ENCODE peak calls at places on chromosomes 11 and 22, in ten cellular contexts. One of them, this sample, is unnamed.

GRCh38 chr11:45176996-45177395 is 30.6 kb downstream of the PRDM11 start:
- DNase-seq in progenitor cell of endocrine pancreas: no peak
- DNase-seq in AG10803: no peak
- DNase-seq in fibroblast of pulmonary artery: no peak
- DNase-seq in H9: no peak
- DNase-seq in GM23338: no peak
- DNase-seq in WTC11: no peak
- DNase-seq in vagina: no peak
- DNase-seq in heart right ventricle: no peak
- DNase-seq in fibroblast of mammary gland: no peak
- DNase-seq in this sample: no peak

GRCh38 chr11:118820412-118821357 is 29.7 kb upstream of the DDX6 start:
- DNase-seq in vagina: no peak
- DNase-seq in AG10803: peak; percentile 0
- DNase-seq in H9: peak; percentile 44
- DNase-seq in WTC11: peak; percentile 27
- DNase-seq in heart right ventricle: peak; percentile 77
- DNase-seq in GM23338: peak; percentile 46
- DNase-seq in progenitor cell of endocrine pancreas: no peak
- DNase-seq in fibroblast of pulmonary artery: no peak
- DNase-seq in fibroblast of mammary gland: peak; percentile 19
- DNase-seq in this sample: peak; percentile 3

GRCh38 chr11:68120212-68121066 is 749 bp downstream of the CHKA start:
- DNase-seq in progenitor cell of endocrine pancreas: peak; percentile 47
- DNase-seq in GM23338: peak; percentile 59
- DNase-seq in AG10803: peak; percentile 31
- DNase-seq in vagina: no peak
- DNase-seq in H9: peak; percentile 59
- DNase-seq in heart right ventricle: peak; percentile 42
- DNase-seq in WTC11: peak; percentile 65
- DNase-seq in fibroblast of pulmonary artery: peak; percentile 52
- DNase-seq in fibroblast of mammary gland: peak; percentile 31
- DNase-seq in this sample: peak; percentile 74

GRCh38 chr22:49295851-49296560 is 531.7 kb downstream of the BRD1 start:
- DNase-seq in fibroblast of pulmonary artery: no peak
- DNase-seq in WTC11: no peak
- DNase-seq in GM23338: no peak
- DNase-seq in AG10803: no peak
- DNase-seq in progenitor cell of endocrine pancreas: peak; percentile 7
- DNase-seq in heart right ventricle: no peak
- DNase-seq in vagina: peak; percentile 91
- DNase-seq in fibroblast of mammary gland: no peak
- DNase-seq in H9: peak; percentile 17
- DNase-seq in this sample: no peak

GRCh38 chr11:135033545-135033944 is 621.5 kb upstream of the B3GAT1 start:
- DNase-seq in GM23338: peak; percentile 86
- DNase-seq in WTC11: peak; percentile 63
- DNase-seq in fibroblast of pulmonary artery: no peak
- DNase-seq in heart right ventricle: peak; percentile 10
- DNase-seq in fibroblast of mammary gland: no peak
- DNase-seq in vagina: peak; percentile 52
- DNase-seq in H9: peak; percentile 79
- DNase-seq in AG10803: no peak
- DNase-seq in progenitor cell of endocrine pancreas: no peak
- DNase-seq in this sample: peak; percentile 50

GRCh38 chr11:11263238-11264030 is 89.6 kb downstream of the CSNK2A3 start:
- DNase-seq in fibroblast of mammary gland: peak; percentile 26
- DNase-seq in vagina: no peak
- DNase-seq in progenitor cell of endocrine pancreas: no peak
- DNase-seq in WTC11: no peak
- DNase-seq in AG10803: no peak
- DNase-seq in fibroblast of pulmonary artery: no peak
- DNase-seq in H9: no peak
- DNase-seq in GM23338: peak; percentile 28
- DNase-seq in heart right ventricle: no peak
- DNase-seq in this sample: peak; percentile 61

GRCh38 chr11:24196733-24197132 is 300.1 kb upstream of the LUZP2 start:
- DNase-seq in WTC11: no peak
- DNase-seq in GM23338: no peak
- DNase-seq in vagina: no peak
- DNase-seq in progenitor cell of endocrine pancreas: no peak
- DNase-seq in fibroblast of pulmonary artery: no peak
- DNase-seq in fibroblast of mammary gland: no peak
- DNase-seq in AG10803: no peak
- DNase-seq in H9: no peak
- DNase-seq in heart right ventricle: no peak
- DNase-seq in this sample: no peak

GRCh38 chr11:29063630-29064361 is 953.0 kb downstream of the KCNA4 start:
- DNase-seq in vagina: no peak
- DNase-seq in heart right ventricle: no peak
- DNase-seq in H9: no peak
- DNase-seq in fibroblast of mammary gland: no peak
- DNase-seq in WTC11: no peak
- DNase-seq in GM23338: no peak
- DNase-seq in progenitor cell of endocrine pancreas: no peak
- DNase-seq in fibroblast of pulmonary artery: peak; percentile 0
- DNase-seq in AG10803: no peak
- DNase-seq in this sample: no peak

GRCh38 chr11:109933126-109933525 is 160.1 kb upstream of the ZC3H12C start:
- DNase-seq in fibroblast of mammary gland: no peak
- DNase-seq in heart right ventricle: no peak
- DNase-seq in vagina: no peak
- DNase-seq in WTC11: no peak
- DNase-seq in fibroblast of pulmonary artery: peak; percentile 59
- DNase-seq in H9: no peak
- DNase-seq in GM23338: no peak
- DNase-seq in progenitor cell of endocrine pancreas: no peak
- DNase-seq in AG10803: no peak
- DNase-seq in this sample: no peak

GRCh38 chr11:109939176-109939810 is 153.9 kb upstream of the ZC3H12C start:
- DNase-seq in fibroblast of mammary gland: peak; percentile 85
- DNase-seq in WTC11: no peak
- DNase-seq in fibroblast of pulmonary artery: peak; percentile 90
- DNase-seq in AG10803: peak; percentile 87
- DNase-seq in GM23338: peak; percentile 80
- DNase-seq in heart right ventricle: peak; percentile 40
- DNase-seq in vagina: no peak
- DNase-seq in progenitor cell of endocrine pancreas: no peak
- DNase-seq in H9: no peak
- DNase-seq in this sample: peak; percentile 12

GRCh38 chr11:109929308-109929707 is 163.9 kb upstream of the ZC3H12C start:
- DNase-seq in vagina: no peak
- DNase-seq in WTC11: no peak
- DNase-seq in fibroblast of mammary gland: no peak
- DNase-seq in heart right ventricle: no peak
- DNase-seq in H9: no peak
- DNase-seq in fibroblast of pulmonary artery: no peak
- DNase-seq in progenitor cell of endocrine pancreas: no peak
- DNase-seq in GM23338: no peak
- DNase-seq in AG10803: no peak
- DNase-seq in this sample: no peak

GRCh38 chr11:109937968-109938367 is 155.2 kb upstream of the ZC3H12C start:
- DNase-seq in fibroblast of mammary gland: no peak
- DNase-seq in H9: no peak
- DNase-seq in AG10803: no peak
- DNase-seq in heart right ventricle: no peak
- DNase-seq in progenitor cell of endocrine pancreas: no peak
- DNase-seq in fibroblast of pulmonary artery: no peak
- DNase-seq in WTC11: no peak
- DNase-seq in vagina: no peak
- DNase-seq in GM23338: no peak
- DNase-seq in this sample: no peak

DNA sequence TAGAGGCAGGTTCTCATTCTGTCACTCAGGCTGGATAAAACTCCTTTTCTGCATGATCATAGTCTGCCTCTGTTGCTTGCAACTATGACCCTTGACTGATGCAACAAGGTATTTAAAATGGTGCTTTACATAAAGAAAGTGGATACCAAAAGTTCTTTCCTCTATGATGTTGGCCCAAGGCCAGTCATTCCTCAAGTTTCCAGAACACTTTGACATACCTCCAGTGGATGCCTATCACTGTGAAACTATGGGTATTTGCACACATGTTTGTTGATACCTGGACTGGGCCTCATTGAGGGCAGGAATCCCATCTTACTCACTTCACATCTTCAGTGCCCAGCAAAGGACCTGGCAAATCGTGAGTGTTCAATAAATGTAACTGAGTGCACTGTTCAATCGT is 159.0 kb upstream of the ZC3H12C start:
- DNase-seq in H9: no peak
- DNase-seq in vagina: no peak
- DNase-seq in fibroblast of mammary gland: no peak
- DNase-seq in AG10803: no peak
- DNase-seq in fibroblast of pulmonary artery: no peak
- DNase-seq in heart right ventricle: no peak
- DNase-seq in GM23338: no peak
- DNase-seq in WTC11: no peak
- DNase-seq in progenitor cell of endocrine pancreas: no peak
- DNase-seq in this sample: no peak
- TF ChIP-seq CTCF in H9: no peak
- TF ChIP-seq CTCF in vagina: no peak
- TF ChIP-seq CTCF in fibroblast of mammary gland: no peak
- TF ChIP-seq CTCF in AG10803: no peak
- TF ChIP-seq CTCF in fibroblast of pulmonary artery: no peak
- TF ChIP-seq CTCF in heart right ventricle: no peak
- TF ChIP-seq CTCF in GM23338: no peak
- TF ChIP-seq CTCF in WTC11: no peak
- TF ChIP-seq CTCF in progenitor cell of endocrine pancreas: no peak
- TF ChIP-seq CTCF in this sample: no peak

GRCh38 chr22:19494676-19495173 is 15.0 kb downstream of the CDC45 start:
- DNase-seq in progenitor cell of endocrine pancreas: no peak
- DNase-seq in H9: no peak
- DNase-seq in vagina: no peak
- DNase-seq in fibroblast of pulmonary artery: no peak
- DNase-seq in GM23338: no peak
- DNase-seq in AG10803: no peak
- DNase-seq in WTC11: no peak
- DNase-seq in fibroblast of mammary gland: no peak
- DNase-seq in heart right ventricle: no peak
- DNase-seq in this sample: no peak

GRCh38 chr22:19494001-19494560 is 14.4 kb downstream of the CDC45 start:
- DNase-seq in heart right ventricle: no peak
- DNase-seq in AG10803: no peak
- DNase-seq in fibroblast of mammary gland: no peak
- DNase-seq in vagina: no peak
- DNase-seq in WTC11: no peak
- DNase-seq in H9: no peak
- DNase-seq in fibroblast of pulmonary artery: no peak
- DNase-seq in progenitor cell of endocrine pancreas: no peak
- DNase-seq in GM23338: no peak
- DNase-seq in this sample: no peak

GRCh38 chr22:19496324-19496630 is 16.6 kb downstream of the CDC45 start:
- DNase-seq in AG10803: no peak
- DNase-seq in fibroblast of pulmonary artery: no peak
- DNase-seq in WTC11: no peak
- DNase-seq in fibroblast of mammary gland: no peak
- DNase-seq in H9: no peak
- DNase-seq in progenitor cell of endocrine pancreas: no peak
- DNase-seq in GM23338: no peak
- DNase-seq in heart right ventricle: no peak
- DNase-seq in vagina: no peak
- DNase-seq in this sample: no peak

GRCh38 chr22:19497245-19497644 is 17.5 kb downstream of the CDC45 start:
- DNase-seq in vagina: no peak
- DNase-seq in fibroblast of mammary gland: peak; percentile 90
- DNase-seq in progenitor cell of endocrine pancreas: no peak
- DNase-seq in H9: no peak
- DNase-seq in GM23338: no peak
- DNase-seq in fibroblast of pulmonary artery: peak; percentile 94
- DNase-seq in heart right ventricle: no peak
- DNase-seq in AG10803: peak; percentile 54
- DNase-seq in WTC11: no peak
- DNase-seq in this sample: no peak

GRCh38 chr22:19495562-19496323 is 16.0 kb downstream of the CDC45 start:
- DNase-seq in AG10803: peak; percentile 39
- DNase-seq in GM23338: peak; percentile 48
- DNase-seq in H9: no peak
- DNase-seq in fibroblast of mammary gland: peak; percentile 45
- DNase-seq in vagina: no peak
- DNase-seq in progenitor cell of endocrine pancreas: no peak
- DNase-seq in fibroblast of pulmonary artery: peak; percentile 53
- DNase-seq in WTC11: no peak
- DNase-seq in heart right ventricle: no peak
- DNase-seq in this sample: no peak
- TF ChIP-seq CTCF in AG10803: peak; percentile 33
- TF ChIP-seq CTCF in GM23338: peak; percentile 34
- TF ChIP-seq CTCF in H9: peak; percentile 40
- TF ChIP-seq CTCF in fibroblast of mammary gland: peak; percentile 20
- TF ChIP-seq CTCF in vagina: no peak
- TF ChIP-seq CTCF in progenitor cell of endocrine pancreas: peak; percentile 15
- TF ChIP-seq CTCF in fibroblast of pulmonary artery: peak; percentile 19
- TF ChIP-seq CTCF in WTC11: no peak
- TF ChIP-seq CTCF in heart right ventricle: peak; percentile 57
- TF ChIP-seq CTCF in this sample: no peak

GRCh38 chr11:120169981-120170698 is 32.2 kb upstream of the TRIM29 start:
- DNase-seq in fibroblast of pulmonary artery: no peak
- DNase-seq in H9: no peak
- DNase-seq in progenitor cell of endocrine pancreas: no peak
- DNase-seq in WTC11: no peak
- DNase-seq in GM23338: no peak
- DNase-seq in heart right ventricle: no peak
- DNase-seq in AG10803: no peak
- DNase-seq in vagina: peak; percentile 93
- DNase-seq in fibroblast of mammary gland: no peak
- DNase-seq in this sample: no peak

GRCh38 chr11:120168108-120168959 is 30.4 kb upstream of the TRIM29 start:
- DNase-seq in H9: no peak
- DNase-seq in AG10803: no peak
- DNase-seq in vagina: peak; percentile 91
- DNase-seq in heart right ventricle: no peak
- DNase-seq in WTC11: no peak
- DNase-seq in GM23338: no peak
- DNase-seq in progenitor cell of endocrine pancreas: no peak
- DNase-seq in fibroblast of mammary gland: peak; percentile 36
- DNase-seq in fibroblast of pulmonary artery: no peak
- DNase-seq in this sample: no peak

GRCh38 chr11:120170741-120171261 is 32.9 kb upstream of the TRIM29 start:
- DNase-seq in AG10803: no peak
- DNase-seq in heart right ventricle: no peak
- DNase-seq in vagina: peak; percentile 89
- DNase-seq in GM23338: no peak
- DNase-seq in fibroblast of mammary gland: no peak
- DNase-seq in WTC11: no peak
- DNase-seq in H9: no peak
- DNase-seq in fibroblast of pulmonary artery: no peak
- DNase-seq in progenitor cell of endocrine pancreas: no peak
- DNase-seq in this sample: no peak

GRCh38 chr11:120167659-120168058 is 29.7 kb upstream of the TRIM29 start:
- DNase-seq in H9: no peak
- DNase-seq in GM23338: no peak
- DNase-seq in AG10803: no peak
- DNase-seq in WTC11: no peak
- DNase-seq in fibroblast of pulmonary artery: no peak
- DNase-seq in progenitor cell of endocrine pancreas: no peak
- DNase-seq in fibroblast of mammary gland: no peak
- DNase-seq in vagina: peak; percentile 87
- DNase-seq in heart right ventricle: no peak
- DNase-seq in this sample: no peak

DNA sequence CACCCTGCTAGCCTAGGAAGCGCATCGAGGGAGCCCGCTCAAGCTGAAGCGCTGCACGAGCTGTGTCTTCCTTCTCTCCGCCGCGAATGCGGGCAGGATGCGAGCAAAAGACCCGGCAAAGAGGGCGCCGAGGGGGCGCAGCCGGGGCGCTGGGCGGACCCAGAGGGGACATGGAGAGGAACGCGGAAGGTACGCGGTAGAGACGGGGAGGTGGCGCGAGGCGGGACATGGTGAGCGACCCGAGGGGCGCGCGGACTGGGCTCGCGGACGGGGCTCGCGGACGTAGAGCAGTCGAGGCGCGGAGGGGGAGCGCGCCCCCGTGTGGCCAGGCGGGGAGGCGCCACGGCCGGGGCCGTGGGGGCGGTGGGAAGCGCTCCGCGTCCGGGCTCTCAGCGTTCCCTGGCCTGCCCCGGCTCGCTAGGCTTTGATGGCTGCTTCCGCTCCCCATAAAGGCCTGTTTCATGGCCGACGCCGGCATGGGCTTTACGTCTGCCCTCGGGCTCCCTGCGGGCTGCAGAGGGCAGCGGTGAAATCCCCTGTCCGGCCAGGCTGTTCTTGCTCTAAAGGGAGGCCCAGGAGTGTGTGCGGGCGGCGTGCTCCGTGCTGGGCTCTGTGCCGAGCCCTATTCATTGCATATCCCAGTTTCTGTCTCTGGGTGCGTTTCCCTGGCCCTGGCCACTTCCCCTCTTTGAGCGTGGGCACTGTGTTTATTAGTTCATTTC is 31.2 kb upstream of the TRIM29 start:
- DNase-seq in AG10803: peak; percentile 34
- DNase-seq in vagina: peak; percentile 84
- DNase-seq in H9: peak; percentile 84
- DNase-seq in progenitor cell of endocrine pancreas: peak; percentile 69
- DNase-seq in heart right ventricle: peak; percentile 44
- DNase-seq in fibroblast of pulmonary artery: peak; percentile 57
- DNase-seq in fibroblast of mammary gland: peak; percentile 50
- DNase-seq in WTC11: peak; percentile 84
- DNase-seq in GM23338: peak; percentile 89
- DNase-seq in this sample: peak; percentile 89
- TF ChIP-seq CTCF in AG10803: peak; percentile 45
- TF ChIP-seq CTCF in vagina: peak; percentile 96
- TF ChIP-seq CTCF in H9: peak; percentile 99
- TF ChIP-seq CTCF in progenitor cell of endocrine pancreas: peak; percentile 95
- TF ChIP-seq CTCF in heart right ventricle: peak; percentile 97
- TF ChIP-seq CTCF in fibroblast of pulmonary artery: peak; percentile 23
- TF ChIP-seq CTCF in fibroblast of mammary gland: no peak
- TF ChIP-seq CTCF in WTC11: peak; percentile 89
- TF ChIP-seq CTCF in GM23338: peak; percentile 82
- TF ChIP-seq CTCF in this sample: peak; percentile 91

GRCh38 chr22:44331881-44332714 is 19.3 kb upstream of the SHISAL1 start:
- DNase-seq in AG10803: peak; percentile 46
- DNase-seq in fibroblast of pulmonary artery: peak; percentile 27
- DNase-seq in progenitor cell of endocrine pancreas: no peak
- DNase-seq in heart right ventricle: no peak
- DNase-seq in fibroblast of mammary gland: no peak
- DNase-seq in GM23338: peak; percentile 68
- DNase-seq in H9: no peak
- DNase-seq in vagina: no peak
- DNase-seq in WTC11: no peak
- DNase-seq in this sample: peak; percentile 70
- TF ChIP-seq CTCF in AG10803: no peak
- TF ChIP-seq CTCF in fibroblast of pulmonary artery: no peak
- TF ChIP-seq CTCF in progenitor cell of endocrine pancreas: no peak
- TF ChIP-seq CTCF in heart right ventricle: peak; percentile 26
- TF ChIP-seq CTCF in fibroblast of mammary gland: no peak
- TF ChIP-seq CTCF in GM23338: peak; percentile 13
- TF ChIP-seq CTCF in H9: peak; percentile 27
- TF ChIP-seq CTCF in vagina: no peak
- TF ChIP-seq CTCF in WTC11: no peak
- TF ChIP-seq CTCF in this sample: no peak